ENCODE peak calls at places on chromosome 6, in nine cellular contexts. One of them, this sample, is unnamed.

GRCh38 chr6:36488221-36488620 is 45.4 kb downstream of the KCTD20 start:
- DNase-seq in H7: no peak
- DNase-seq in heart right ventricle: no peak
- DNase-seq in PC-9: no peak
- DNase-seq in H1: no peak
- DNase-seq in GM12864: no peak
- DNase-seq in HFF-Myc: no peak
- DNase-seq in foreskin fibroblast: no peak
- DNase-seq in tibial nerve: no peak
- DNase-seq in this sample: no peak

GRCh38 chr6:162468326-162468725 is 259.2 kb downstream of the PRKN start:
- DNase-seq in foreskin fibroblast: no peak
- DNase-seq in heart right ventricle: no peak
- DNase-seq in HFF-Myc: no peak
- DNase-seq in H1: no peak
- DNase-seq in tibial nerve: no peak
- DNase-seq in H7: no peak
- DNase-seq in GM12864: no peak
- DNase-seq in PC-9: no peak
- DNase-seq in this sample: peak; percentile 53

GRCh38 chr6:30219244-30219643 is 6.0 kb upstream of the TRIM26 start:
- DNase-seq in HFF-Myc: no peak
- DNase-seq in H1: peak; percentile 59
- DNase-seq in heart right ventricle: no peak
- DNase-seq in PC-9: peak; percentile 63
- DNase-seq in foreskin fibroblast: no peak
- DNase-seq in H7: peak; percentile 71
- DNase-seq in GM12864: no peak
- DNase-seq in tibial nerve: peak; percentile 67
- DNase-seq in this sample: peak; percentile 36

GRCh38 chr6:166257911-166258318 is 50.3 kb downstream of the PRR18 start:
- DNase-seq in heart right ventricle: no peak
- DNase-seq in H1: no peak
- DNase-seq in foreskin fibroblast: no peak
- DNase-seq in tibial nerve: no peak
- DNase-seq in HFF-Myc: no peak
- DNase-seq in PC-9: no peak
- DNase-seq in H7: no peak
- DNase-seq in GM12864: no peak
- DNase-seq in this sample: no peak

GRCh38 chr6:117666881-117667280 is 8.4 kb upstream of the NUS1 start:
- DNase-seq in HFF-Myc: no peak
- DNase-seq in foreskin fibroblast: no peak
- DNase-seq in H7: no peak
- DNase-seq in tibial nerve: no peak
- DNase-seq in heart right ventricle: no peak
- DNase-seq in GM12864: no peak
- DNase-seq in PC-9: no peak
- DNase-seq in H1: no peak
- DNase-seq in this sample: no peak

GRCh38 chr6:14316911-14317535 is 199.5 kb downstream of the CD83 start:
- DNase-seq in heart right ventricle: no peak
- DNase-seq in PC-9: no peak
- DNase-seq in HFF-Myc: no peak
- DNase-seq in H1: no peak
- DNase-seq in foreskin fibroblast: no peak
- DNase-seq in tibial nerve: no peak
- DNase-seq in H7: peak; percentile 47
- DNase-seq in GM12864: no peak
- DNase-seq in this sample: no peak

GRCh38 chr6:80610821-80611220 is 504.4 kb downstream of the BCKDHB start:
- DNase-seq in GM12864: no peak
- DNase-seq in heart right ventricle: no peak
- DNase-seq in foreskin fibroblast: peak; percentile 66
- DNase-seq in PC-9: peak; percentile 40
- DNase-seq in H1: no peak
- DNase-seq in HFF-Myc: peak; percentile 27
- DNase-seq in tibial nerve: no peak
- DNase-seq in H7: no peak
- DNase-seq in this sample: no peak

GRCh38 chr6:155424201-155424600 is 31.4 kb downstream of the NOX3 start:
- DNase-seq in heart right ventricle: no peak
- DNase-seq in PC-9: no peak
- DNase-seq in H7: no peak
- DNase-seq in H1: no peak
- DNase-seq in GM12864: no peak
- DNase-seq in HFF-Myc: no peak
- DNase-seq in foreskin fibroblast: no peak
- DNase-seq in tibial nerve: no peak
- DNase-seq in this sample: no peak

GRCh38 chr6:11142296-11143027 is 30.9 kb upstream of the ERVFRD-1 start:
- DNase-seq in heart right ventricle: no peak
- DNase-seq in GM12864: no peak
- DNase-seq in foreskin fibroblast: no peak
- DNase-seq in tibial nerve: no peak
- DNase-seq in H1: no peak
- DNase-seq in HFF-Myc: no peak
- DNase-seq in H7: no peak
- DNase-seq in PC-9: no peak
- DNase-seq in this sample: no peak

GRCh38 chr6:138404666-138405337 is 779 bp downstream of the HEBP2 start:
- DNase-seq in PC-9: no peak
- DNase-seq in H7: no peak
- DNase-seq in tibial nerve: peak; percentile 14
- DNase-seq in foreskin fibroblast: no peak
- DNase-seq in GM12864: no peak
- DNase-seq in HFF-Myc: no peak
- DNase-seq in H1: peak; percentile 64
- DNase-seq in heart right ventricle: peak; percentile 32
- DNase-seq in this sample: peak; percentile 90

GRCh38 chr6:106026748-106027147 is 59.4 kb upstream of the PRDM1 start:
- DNase-seq in tibial nerve: no peak
- DNase-seq in PC-9: no peak
- DNase-seq in HFF-Myc: peak; percentile 17
- DNase-seq in H1: no peak
- DNase-seq in GM12864: no peak
- DNase-seq in heart right ventricle: no peak
- DNase-seq in foreskin fibroblast: no peak
- DNase-seq in H7: no peak
- DNase-seq in this sample: no peak

GRCh38 chr6:166633732-166634535 is 6.9 kb upstream of the RPS6KA2 start:
- DNase-seq in H7: no peak
- DNase-seq in H1: no peak
- DNase-seq in foreskin fibroblast: no peak
- DNase-seq in tibial nerve: peak; percentile 67
- DNase-seq in GM12864: no peak
- DNase-seq in PC-9: no peak
- DNase-seq in heart right ventricle: no peak
- DNase-seq in HFF-Myc: no peak
- DNase-seq in this sample: peak; percentile 84

GRCh38 chr6:121522771-121523386 is 87.4 kb downstream of the GJA1 start:
- DNase-seq in foreskin fibroblast: peak; percentile 32
- DNase-seq in H7: no peak
- DNase-seq in heart right ventricle: no peak
- DNase-seq in H1: no peak
- DNase-seq in PC-9: no peak
- DNase-seq in tibial nerve: no peak
- DNase-seq in HFF-Myc: peak; percentile 16
- DNase-seq in GM12864: no peak
- DNase-seq in this sample: no peak

GRCh38 chr6:169190144-169190584 is 63.5 kb downstream of the THBS2 start:
- DNase-seq in PC-9: no peak
- DNase-seq in GM12864: no peak
- DNase-seq in HFF-Myc: no peak
- DNase-seq in tibial nerve: peak; percentile 61
- DNase-seq in heart right ventricle: peak; percentile 71
- DNase-seq in H1: no peak
- DNase-seq in foreskin fibroblast: peak; percentile 73
- DNase-seq in H7: peak; percentile 47
- DNase-seq in this sample: no peak

GRCh38 chr6:11270030-11271027 is 37.9 kb upstream of the NEDD9 start:
- DNase-seq in foreskin fibroblast: no peak
- DNase-seq in H1: no peak
- DNase-seq in H7: no peak
- DNase-seq in GM12864: no peak
- DNase-seq in heart right ventricle: no peak
- DNase-seq in PC-9: no peak
- DNase-seq in tibial nerve: no peak
- DNase-seq in HFF-Myc: no peak
- DNase-seq in this sample: no peak

GRCh38 chr6:25359891-25360290 is 80.7 kb downstream of the CARMIL1 start:
- DNase-seq in PC-9: no peak
- DNase-seq in H1: no peak
- DNase-seq in tibial nerve: no peak
- DNase-seq in H7: no peak
- DNase-seq in heart right ventricle: no peak
- DNase-seq in foreskin fibroblast: no peak
- DNase-seq in HFF-Myc: no peak
- DNase-seq in GM12864: no peak
- DNase-seq in this sample: no peak

GRCh38 chr6:45129051-45129450 is 199.1 kb upstream of the RUNX2 start:
- DNase-seq in H7: no peak
- DNase-seq in heart right ventricle: no peak
- DNase-seq in HFF-Myc: no peak
- DNase-seq in tibial nerve: no peak
- DNase-seq in GM12864: no peak
- DNase-seq in PC-9: no peak
- DNase-seq in H1: no peak
- DNase-seq in foreskin fibroblast: no peak
- DNase-seq in this sample: no peak

GRCh38 chr6:82006027-82006738 is 241.4 kb downstream of the IBTK start:
- DNase-seq in H7: no peak
- DNase-seq in HFF-Myc: no peak
- DNase-seq in H1: peak; percentile 46
- DNase-seq in PC-9: no peak
- DNase-seq in tibial nerve: no peak
- DNase-seq in heart right ventricle: no peak
- DNase-seq in GM12864: no peak
- DNase-seq in foreskin fibroblast: no peak
- DNase-seq in this sample: no peak

GRCh38 chr6:91626935-91627334 is 1040.1 kb upstream of the MAP3K7 start:
- DNase-seq in tibial nerve: no peak
- DNase-seq in PC-9: no peak
- DNase-seq in H7: no peak
- DNase-seq in HFF-Myc: no peak
- DNase-seq in GM12864: no peak
- DNase-seq in H1: no peak
- DNase-seq in heart right ventricle: no peak
- DNase-seq in foreskin fibroblast: no peak
- DNase-seq in this sample: no peak

GRCh38 chr6:54255881-54256280 is 52.4 kb upstream of the TINAG start:
- DNase-seq in GM12864: no peak
- DNase-seq in PC-9: no peak
- DNase-seq in H7: no peak
- DNase-seq in foreskin fibroblast: no peak
- DNase-seq in tibial nerve: no peak
- DNase-seq in heart right ventricle: no peak
- DNase-seq in HFF-Myc: no peak
- DNase-seq in H1: no peak
- DNase-seq in this sample: no peak

GRCh38 chr6:99618649-99619408 is 12.2 kb downstream of the PRDM13 start:
- DNase-seq in H1: peak; percentile 87
- DNase-seq in foreskin fibroblast: no peak
- DNase-seq in HFF-Myc: no peak
- DNase-seq in PC-9: no peak
- DNase-seq in tibial nerve: no peak
- DNase-seq in heart right ventricle: no peak
- DNase-seq in H7: peak; percentile 91
- DNase-seq in GM12864: no peak
- DNase-seq in this sample: no peak

GRCh38 chr6:156774872-156775405 is 2.2 kb upstream of the ARID1B start:
- DNase-seq in heart right ventricle: no peak
- DNase-seq in tibial nerve: peak; percentile 24
- DNase-seq in HFF-Myc: no peak
- DNase-seq in GM12864: no peak
- DNase-seq in H7: peak; percentile 70
- DNase-seq in H1: no peak
- DNase-seq in foreskin fibroblast: no peak
- DNase-seq in PC-9: no peak
- DNase-seq in this sample: peak; percentile 30
- H3K4me3 ChIP-seq in heart right ventricle: peak overlapping the region; percentile 22
- H3K4me3 ChIP-seq in tibial nerve: peak overlapping the region; percentile 23
- H3K4me3 ChIP-seq in HFF-Myc: no peak overlapping the region
- H3K4me3 ChIP-seq in GM12864: no peak overlapping the region
- H3K4me3 ChIP-seq in H7: no peak overlapping the region
- H3K4me3 ChIP-seq in H1: no peak overlapping the region
- H3K4me3 ChIP-seq in foreskin fibroblast: no peak overlapping the region
- H3K4me3 ChIP-seq in PC-9: no peak overlapping the region
- H3K4me3 ChIP-seq in this sample: no peak overlapping the region

GRCh38 chr6:35203680-35204079 is 10.1 kb upstream of the SCUBE3 start:
- DNase-seq in foreskin fibroblast: peak; percentile 40
- DNase-seq in GM12864: no peak
- DNase-seq in H7: no peak
- DNase-seq in HFF-Myc: no peak
- DNase-seq in PC-9: no peak
- DNase-seq in heart right ventricle: no peak
- DNase-seq in tibial nerve: no peak
- DNase-seq in H1: no peak
- DNase-seq in this sample: no peak
- H3K4me3 ChIP-seq in foreskin fibroblast: no peak overlapping the region
- H3K4me3 ChIP-seq in GM12864: no peak overlapping the region
- H3K4me3 ChIP-seq in H7: no peak overlapping the region
- H3K4me3 ChIP-seq in HFF-Myc: no peak overlapping the region
- H3K4me3 ChIP-seq in PC-9: no peak overlapping the region
- H3K4me3 ChIP-seq in heart right ventricle: no peak overlapping the region
- H3K4me3 ChIP-seq in tibial nerve: no peak overlapping the region
- H3K4me3 ChIP-seq in H1: no peak overlapping the region
- H3K4me3 ChIP-seq in this sample: no peak overlapping the region

DNA sequence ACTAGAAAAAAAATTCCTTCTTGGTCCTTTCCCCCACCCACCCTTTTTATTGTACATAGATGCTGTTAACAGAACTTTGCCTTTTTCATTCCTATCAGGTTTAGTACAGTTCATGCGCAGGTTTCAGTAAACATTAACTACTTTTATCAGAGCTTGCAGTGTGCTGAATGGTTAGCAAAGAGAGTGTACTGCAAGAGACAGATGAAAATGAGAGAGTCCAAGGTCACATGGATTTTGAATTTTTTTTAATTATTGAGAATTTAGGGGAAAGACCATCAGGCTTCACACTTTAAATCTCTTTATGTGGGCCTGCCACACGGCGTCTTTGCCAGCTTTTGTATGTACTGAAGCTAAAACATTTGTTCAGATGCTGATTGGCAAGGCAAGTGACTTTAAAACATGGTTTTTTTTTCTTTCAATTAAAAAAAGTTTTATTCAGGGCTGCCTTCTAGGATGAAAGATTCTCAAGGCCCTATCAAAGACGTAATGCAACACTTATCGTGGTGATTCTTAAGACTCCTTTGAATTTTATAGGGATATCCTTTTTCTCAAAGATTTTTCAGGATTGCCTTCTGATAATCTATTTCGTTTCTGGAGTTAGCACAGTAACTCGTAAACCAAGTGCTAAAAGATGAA is 32.2 kb downstream of the RREB1 start:
- DNase-seq in PC-9: no peak
- DNase-seq in heart right ventricle: no peak
- DNase-seq in HFF-Myc: no peak
- DNase-seq in H7: no peak
- DNase-seq in tibial nerve: no peak
- DNase-seq in H1: no peak
- DNase-seq in foreskin fibroblast: no peak
- DNase-seq in GM12864: no peak
- DNase-seq in this sample: no peak
- H3K4me3 ChIP-seq in PC-9: peak overlapping the region; percentile 56
- H3K4me3 ChIP-seq in heart right ventricle: peak overlapping the region; percentile 82
- H3K4me3 ChIP-seq in HFF-Myc: no peak overlapping the region
- H3K4me3 ChIP-seq in H7: no peak overlapping the region
- H3K4me3 ChIP-seq in tibial nerve: no peak overlapping the region
- H3K4me3 ChIP-seq in H1: no peak overlapping the region
- H3K4me3 ChIP-seq in foreskin fibroblast: no peak overlapping the region
- H3K4me3 ChIP-seq in GM12864: peak overlapping the region; percentile 75
- H3K4me3 ChIP-seq in this sample: no peak overlapping the region

GRCh38 chr6:13299403-13299821 is 28.9 kb downstream of the TBC1D7 start:
- DNase-seq in HFF-Myc: no peak
- DNase-seq in foreskin fibroblast: no peak
- DNase-seq in tibial nerve: no peak
- DNase-seq in PC-9: no peak
- DNase-seq in H1: no peak
- DNase-seq in GM12864: no peak
- DNase-seq in H7: no peak
- DNase-seq in heart right ventricle: no peak
- DNase-seq in this sample: peak; percentile 58
- H3K4me3 ChIP-seq in HFF-Myc: no peak overlapping the region
- H3K4me3 ChIP-seq in foreskin fibroblast: no peak overlapping the region
- H3K4me3 ChIP-seq in tibial nerve: no peak overlapping the region
- H3K4me3 ChIP-seq in PC-9: no peak overlapping the region
- H3K4me3 ChIP-seq in H1: no peak overlapping the region
- H3K4me3 ChIP-seq in GM12864: no peak overlapping the region
- H3K4me3 ChIP-seq in H7: no peak overlapping the region
- H3K4me3 ChIP-seq in heart right ventricle: no peak overlapping the region
- H3K4me3 ChIP-seq in this sample: no peak overlapping the region